ENCODE peak calls at places on chromosome 7, in nine cellular contexts. K, X, C, H, I, O, E, R and J are unnamed samples.

GRCh38 chr7:3682028-3682712 is 381.1 kb downstream of the SDK1 start:
- DNase-seq in K (no peak), X (peak; percentile 5), C (no peak), H (no peak), I (peak; percentile 2), O (no peak), E (no peak), R (no peak), J (no peak)

GRCh38 chr7:91541641-91542040 is 277.4 kb downstream of the FZD1 start:
- DNase-seq in K (no peak), X (no peak), C (no peak), H (no peak), I (no peak), O (no peak), E (no peak), R (no peak), J (no peak)

GRCh38 chr7:82325416-82325815 is 118.2 kb downstream of the CACNA2D1 start:
- DNase-seq in K (no peak), X (no peak), C (peak; percentile 16), H (no peak), I (no peak), O (no peak), E (no peak), R (no peak), J (peak; percentile 2)

GRCh38 chr7:119545118-119545517 is 727.9 kb upstream of the KCND2 start:
- DNase-seq in K (no peak), X (peak; percentile 9), C (no peak), H (no peak), I (peak; percentile 30), O (no peak), E (no peak), R (no peak), J (no peak)

GRCh38 chr7:137169282-137169698 is 174.2 kb downstream of the PTN start:
- DNase-seq in K (no peak), X (peak; percentile 63), C (peak; percentile 70), H (no peak), I (peak; percentile 76), O (no peak), E (no peak), R (peak; percentile 32), J (peak; percentile 58)

GRCh38 chr7:74519395-74519794 is 65.7 kb downstream of the GTF2IRD1 start:
- DNase-seq in K (no peak), X (no peak), C (no peak), H (no peak), I (no peak), O (no peak), E (no peak), R (no peak), J (no peak)

GRCh38 chr7:519429-519973 is at the start of gene PDGFA:
- DNase-seq in K (peak; percentile 34), X (peak; percentile 67), C (peak; percentile 71), H (peak; percentile 87), I (peak; percentile 36), O (no peak), E (no peak), R (peak; percentile 62), J (peak; percentile 16)

GRCh38 chr7:74294191-74294998 is 5.2 kb downstream of the CLIP2 start:
- DNase-seq in K (no peak), X (no peak), C (no peak), H (peak; percentile 63), I (peak; percentile 85), O (no peak), E (no peak), R (no peak), J (no peak)

GRCh38 chr7:130400120-130400572 is 19.9 kb downstream of the CPA1 start:
- DNase-seq in K (no peak), X (no peak), C (no peak), H (no peak), I (peak; percentile 55), O (no peak), E (no peak), R (no peak), J (peak; percentile 50)

GRCh38 chr7:132574281-132574680 is 2.0 kb downstream of the PLXNA4 start:
- DNase-seq in K (no peak), X (no peak), C (no peak), H (no peak), I (no peak), O (no peak), E (no peak), R (no peak), J (no peak)

GRCh38 chr7:90599892-90600555 is 3.9 kb downstream of the CDK14 start:
- DNase-seq in K (no peak), X (no peak), C (no peak), H (no peak), I (peak; percentile 27), O (no peak), E (no peak), R (no peak), J (no peak)

GRCh38 chr7:24701232-24701898 is 55.9 kb downstream of the GSDME start:
- DNase-seq in K (no peak), X (peak; percentile 13), C (peak; percentile 82), H (no peak), I (peak; percentile 93), O (no peak), E (no peak), R (peak; percentile 80), J (peak; percentile 91)

GRCh38 chr7:4169505-4169904 is 512.6 kb upstream of the FOXK1 start:
- DNase-seq in K (no peak), X (no peak), C (no peak), H (no peak), I (no peak), O (no peak), E (no peak), R (no peak), J (no peak)

GRCh38 chr7:108348913-108349312 is 107.3 kb downstream of the NRCAM start:
- DNase-seq in K (no peak), X (peak; percentile 7), C (peak; percentile 27), H (no peak), I (peak; percentile 93), O (no peak), E (no peak), R (no peak), J (peak; percentile 29)